ENCODE peak calls at places on chromosomes 7 and 10, in seven cellular contexts. U is mesendoderm, W is IMR-90, T is neuronal stem cell, J is H9, M is H1, O is mesenchymal stem cell. X is an unnamed sample. For H3K27me3, the result is how much of the 10 kb centered on the place peaks cover.

GRCh38 chr10:72126184-72126871 is 38.0 kb upstream of the SPOCK2 start:
- DNase-seq in U (peak), W (peak), T (no peak), J (no peak), M (no peak), O (peak), X (peak)

GRCh38 chr10:114544045-114544659 is 113.9 kb downstream of the ABLIM1 start:
- DNase-seq in U (no peak), W (no peak), T (no peak), J (no peak), M (no peak), O (no peak), X (no peak)

GRCh38 chr10:103544657-103545310 is 51.3 kb downstream of the NEURL1 start:
- DNase-seq in U (no peak), W (no peak), T (no peak), J (peak), M (no peak), O (no peak), X (no peak)

GRCh38 chr7:117560030-117560429 is 80.2 kb downstream of the CFTR start:
- DNase-seq in U (no peak), W (no peak), T (no peak), J (no peak), M (no peak), O (no peak), X (no peak)

GRCh38 chr10:133139561-133140065 is 20.4 kb upstream of the KNDC1 start:
- DNase-seq in U (peak), W (no peak), T (no peak), J (peak), M (no peak), O (no peak), X (no peak)

GRCh38 chr7:139620676-139621344 is 97.3 kb downstream of the CLEC2L start:
- DNase-seq in U (peak), W (peak), T (no peak), J (peak), M (no peak), O (peak), X (peak)

GRCh38 chr7:67413670-67414069 is 417.0 kb downstream of the TYW1 start:
- DNase-seq in U (no peak), W (no peak), T (no peak), J (peak), M (no peak), O (no peak), X (no peak)

GRCh38 chr10:51510231-51510630 is 189.2 kb downstream of the CSTF2T start:
- DNase-seq in U (no peak), W (peak), T (no peak), J (no peak), M (no peak), O (no peak), X (no peak)

GRCh38 chr7:120131096-120131839 is 141.7 kb upstream of the KCND2 start:
- DNase-seq in U (no peak), W (no peak), T (no peak), J (no peak), M (no peak), O (peak), X (no peak)

DNA sequence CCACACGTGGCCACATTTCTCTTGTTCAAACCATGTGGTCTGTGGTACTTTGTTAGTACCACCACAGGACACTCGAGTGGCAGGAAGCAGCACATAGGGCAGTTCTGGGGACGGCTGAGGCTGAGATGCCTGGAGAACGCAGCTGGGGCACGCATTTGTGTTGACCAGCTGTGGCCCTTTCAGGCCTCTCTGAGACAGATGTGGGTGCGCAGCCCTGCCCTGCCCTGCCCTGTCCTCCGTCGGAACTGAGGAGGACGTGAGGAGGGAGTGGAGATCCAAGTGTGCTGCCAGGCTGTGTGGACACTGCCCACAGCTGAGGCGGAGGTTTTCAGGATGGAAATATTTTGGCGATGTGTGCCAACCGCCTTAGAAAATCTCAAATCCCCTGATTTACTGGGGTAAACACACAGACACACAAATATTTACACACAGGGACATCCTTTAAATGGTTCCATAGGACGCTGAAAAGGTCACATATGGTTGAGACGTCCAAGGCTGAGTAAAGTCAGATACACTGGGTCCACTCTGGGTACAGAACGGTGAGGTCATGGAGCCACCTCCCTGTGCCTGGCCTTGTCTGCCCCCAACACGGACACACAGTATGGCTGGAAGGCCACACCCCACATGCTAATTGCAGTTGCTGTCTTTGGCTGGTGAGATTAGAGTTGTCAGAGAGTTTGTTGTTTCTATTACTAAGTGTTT is 14.8 kb downstream of the BHLHA15 start:
- DNase-seq in U (no peak), W (no peak), T (no peak), J (no peak), M (no peak), O (no peak), X (no peak)
- H3K23ac ChIP-seq in U (no peak), W (no peak), T (peak), J (no peak), M (no peak), O (no peak), X (no peak)

GRCh38 chr10:43041422-43042342 is 35.2 kb upstream of the RET start:
- DNase-seq in U (no peak), W (no peak), T (no peak), J (no peak), M (no peak), O (no peak), X (no peak)
- H3K27me3 ChIP-seq in U (under half), W (under half), T (under half), J (under half), M (under half), O (under half), X (under half)

GRCh38 chr7:96694082-96694481 is 15.6 kb downstream of the SEM1 start:
- DNase-seq in U (no peak), W (no peak), T (no peak), J (no peak), M (no peak), O (no peak), X (no peak)
- H3K23ac ChIP-seq in U (no peak), W (no peak), T (no peak), J (no peak), M (no peak), O (no peak), X (no peak)

GRCh38 chr10:86753638-86754434 is 2.6 kb upstream of the BMPR1A start:
- DNase-seq in U (no peak), W (no peak), T (no peak), J (no peak), M (no peak), O (no peak), X (no peak)
- H3K27me3 ChIP-seq in U (under half), W (under half), T (under half), J (under half), M (under half), O (under half), X (under half)

GRCh38 chr10:71052261-71052660 is 160.1 kb upstream of the UNC5B start:
- DNase-seq in U (no peak), W (no peak), T (no peak), J (no peak), M (no peak), O (no peak), X (no peak)

GRCh38 chr10:71046747-71047146 is 158.4 kb upstream of the PCBD1 start:
- DNase-seq in U (no peak), W (no peak), T (no peak), J (no peak), M (no peak), O (no peak), X (no peak)

GRCh38 chr10:71048995-71049650 is 160.8 kb upstream of the PCBD1 start:
- DNase-seq in U (no peak), W (no peak), T (no peak), J (no peak), M (no peak), O (no peak), X (no peak)

GRCh38 chr10:71052708-71053107 is 159.7 kb upstream of the UNC5B start:
- DNase-seq in U (no peak), W (no peak), T (no peak), J (no peak), M (no peak), O (no peak), X (no peak)

GRCh38 chr10:71049994-71050393 is 161.6 kb upstream of the PCBD1 start:
- DNase-seq in U (no peak), W (no peak), T (no peak), J (no peak), M (no peak), O (no peak), X (no peak)
- H3K23ac ChIP-seq in U (no peak), W (no peak), T (no peak), J (no peak), M (no peak), O (no peak), X (no peak)

DNA sequence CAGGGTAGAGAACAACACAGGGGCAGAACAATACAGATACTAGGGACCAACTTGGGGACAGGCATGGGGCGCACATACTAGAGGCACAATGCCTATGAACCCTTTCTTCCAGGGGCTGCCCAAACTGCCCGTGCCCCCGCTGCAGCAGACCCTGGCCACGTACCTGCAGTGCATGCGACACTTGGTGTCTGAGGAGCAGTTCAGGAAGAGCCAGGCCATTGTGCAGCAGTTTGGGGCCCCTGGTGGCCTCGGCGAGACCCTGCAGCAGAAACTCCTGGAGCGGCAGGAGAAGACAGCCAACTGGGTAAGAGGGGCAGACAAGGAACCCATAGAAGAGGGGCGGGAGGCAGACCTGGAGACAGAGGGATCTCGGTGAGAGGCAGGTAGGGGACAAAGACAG is 5.8 kb downstream of the CHAT start:
- DNase-seq in U (peak), W (no peak), T (no peak), J (peak), M (no peak), O (no peak), X (no peak)
- H3K27me3 ChIP-seq in U (under half), W (half or more), T (under half), J (under half), M (under half), O (half or more), X (under half)

DNA sequence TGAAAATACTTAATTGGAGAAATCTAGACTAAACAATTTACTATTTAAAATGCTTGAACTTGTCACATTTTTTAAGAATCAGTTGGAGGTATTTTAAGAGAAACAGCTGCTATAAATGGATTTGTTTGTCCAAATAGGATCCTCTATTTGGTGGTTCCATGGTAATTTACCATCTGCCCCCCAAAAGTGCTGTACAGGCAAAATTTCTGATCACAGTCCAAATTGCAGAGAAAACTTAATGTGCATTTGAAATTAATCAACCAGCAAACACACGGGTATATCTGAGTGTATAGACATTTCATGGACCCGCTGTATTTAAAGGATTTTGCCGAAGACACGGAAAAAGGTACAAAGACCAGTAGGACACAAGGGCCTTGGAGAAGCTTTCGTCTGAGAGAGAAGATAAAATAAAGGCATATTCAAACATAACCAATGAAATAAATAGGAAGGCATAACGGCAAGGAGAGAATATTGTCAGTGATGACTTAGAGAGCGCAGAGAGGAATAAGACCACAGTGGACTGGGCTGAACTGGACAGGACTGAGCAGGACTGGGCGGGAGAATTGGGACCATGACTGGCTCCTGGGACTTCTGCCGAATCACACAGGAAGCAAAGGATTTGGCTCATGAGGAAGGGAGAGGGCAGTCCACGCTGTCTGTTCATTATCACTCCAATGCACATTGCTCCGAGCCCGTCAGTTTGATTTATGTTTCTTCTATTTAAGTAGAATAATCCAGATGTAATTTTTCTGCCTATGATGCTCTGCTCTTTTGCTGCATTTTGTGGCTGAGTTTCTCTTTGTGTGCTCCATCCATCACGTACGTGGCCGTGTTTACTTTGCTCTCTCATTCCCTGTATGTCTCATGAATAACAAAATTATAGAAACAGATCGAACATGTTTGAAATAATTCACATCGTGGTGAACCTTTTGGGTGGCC is 112.8 kb downstream of the PRLHR start:
- DNase-seq in U (no peak), W (no peak), T (no peak), J (no peak), M (no peak), O (no peak), X (no peak)
- H3K23ac ChIP-seq in U (no peak), W (no peak), T (no peak), J (no peak), M (no peak), O (no peak), X (no peak)